ENCODE peak calls at places on chromosome 18, in nine cellular contexts. R is GM23248, Y is HepG2, G is astrocyte, P is fibroblast of lung, U is neural progenitor cell, Q is PC-3, D is GM12878, N is HCT116. T is an unnamed sample.
A peak's percentile ranks its signal among the peaks of the same experiment; 100 is the strongest.

GRCh38 chr18:68440433-68440832 is 274.5 kb downstream of the TMX3 start:
- DNase-seq in G (no peak), Q (no peak), N (no peak), U (no peak), R (peak; percentile 20), D (no peak), P (no peak), Y (no peak), T (no peak)

GRCh38 chr18:4252840-4253239 is 202.3 kb downstream of the DLGAP1 start:
- DNase-seq in P (no peak), G (no peak), Q (no peak), N (no peak), R (no peak), U (no peak), Y (no peak), D (no peak), T (no peak)

GRCh38 chr18:47100214-47100831 is 50.0 kb downstream of the HDHD2 start:
- DNase-seq in Y (peak; percentile 44), D (no peak), G (peak; percentile 41), U (peak; percentile 67), Q (peak; percentile 61), R (peak; percentile 71), P (peak; percentile 52), N (peak; percentile 39), T (peak; percentile 56)

GRCh38 chr18:51654441-51655326 is 457.2 kb upstream of the MEX3C start:
- DNase-seq in U (peak; percentile 77), D (no peak), P (no peak), Q (no peak), R (no peak), G (no peak), Y (no peak), N (no peak), T (no peak)

GRCh38 chr18:45806226-45806625 is 19.2 kb upstream of the SIGLEC15 start:
- DNase-seq in Y (no peak), N (no peak), P (peak; percentile 46), G (peak; percentile 85), U (no peak), D (no peak), Q (no peak), R (peak; percentile 59), T (peak; percentile 47)

GRCh38 chr18:7084080-7084765 is 33.4 kb downstream of the LAMA1 start:
- DNase-seq in Y (no peak), R (peak; percentile 74), P (peak; percentile 42), D (peak; percentile 19), Q (no peak), G (peak; percentile 64), N (no peak), U (no peak), T (peak; percentile 6)

GRCh38 chr18:76530846-76531245 is 35.8 kb upstream of the ZNF516 start:
- DNase-seq in Y (no peak), U (no peak), R (no peak), N (no peak), P (no peak), G (no peak), D (no peak), Q (no peak), T (no peak)

GRCh38 chr18:36187138-36187825 is at the start of gene MOCOS:
- DNase-seq in U (peak; percentile 89), Q (peak; percentile 55), P (peak; percentile 53), R (peak; percentile 87), G (no peak), N (peak; percentile 29), Y (peak; percentile 68), D (no peak), T (peak; percentile 39)

GRCh38 chr18:33495278-33495677 is 54.8 kb upstream of the CCDC178 start:
- DNase-seq in R (peak; percentile 5), D (peak; percentile 2), Q (peak; percentile 31), P (peak; percentile 81), G (peak; percentile 49), Y (peak; percentile 24), U (peak; percentile 70), N (no peak), T (peak; percentile 10)

GRCh38 chr18:39806519-39806918 is 2148.5 kb upstream of the PIK3C3 start:
- DNase-seq in R (peak; percentile 33), Q (peak; percentile 15), N (no peak), G (peak; percentile 22), D (no peak), Y (peak; percentile 28), P (peak; percentile 41), U (no peak), T (no peak)

GRCh38 chr18:48940854-48941531 is 9.8 kb downstream of the SMAD7 start:
- DNase-seq in U (no peak), D (peak; percentile 62), R (no peak), Y (no peak), P (peak; percentile 39), Q (no peak), G (no peak), N (no peak), T (peak; percentile 58)

GRCh38 chr18:42242758-42243157 is 287.7 kb downstream of the PIK3C3 start:
- DNase-seq in Y (peak; percentile 60), G (no peak), U (no peak), P (no peak), N (no peak), R (no peak), Q (no peak), D (no peak), T (no peak)

GRCh38 chr18:73739098-73739497 is 408.5 kb downstream of the FBXO15 start:
- DNase-seq in P (no peak), Y (no peak), U (no peak), Q (peak; percentile 16), R (no peak), N (no peak), D (no peak), G (peak; percentile 78), T (no peak)

GRCh38 chr18:9708057-9708881 is at the start of gene RAB31:
- DNase-seq in U (peak; percentile 74), Y (no peak), N (no peak), D (no peak), Q (peak; percentile 20), R (peak; percentile 94), G (peak; percentile 60), P (peak; percentile 69), T (peak; percentile 67)

GRCh38 chr18:12290086-12290485 is 18.0 kb upstream of the TUBB6 start:
- DNase-seq in R (no peak), D (no peak), Q (no peak), G (no peak), U (no peak), Y (no peak), N (no peak), P (no peak), T (no peak)

GRCh38 chr18:12287131-12287681 is 20.8 kb upstream of the TUBB6 start:
- DNase-seq in N (no peak), R (no peak), G (no peak), Y (no peak), P (no peak), D (no peak), U (peak; percentile 55), Q (no peak), T (no peak)

GRCh38 chr18:12291161-12291560 is 16.9 kb upstream of the TUBB6 start:
- DNase-seq in G (no peak), N (no peak), Y (no peak), P (no peak), Q (no peak), R (no peak), D (no peak), U (no peak), T (no peak)

GRCh38 chr18:12287684-12288405 is 20.2 kb upstream of the TUBB6 start:
- DNase-seq in G (peak; percentile 97), Q (peak; percentile 85), D (no peak), Y (peak; percentile 23), N (peak; percentile 54), R (peak; percentile 96), P (peak; percentile 86), U (peak; percentile 63), T (peak; percentile 23)

DNA sequence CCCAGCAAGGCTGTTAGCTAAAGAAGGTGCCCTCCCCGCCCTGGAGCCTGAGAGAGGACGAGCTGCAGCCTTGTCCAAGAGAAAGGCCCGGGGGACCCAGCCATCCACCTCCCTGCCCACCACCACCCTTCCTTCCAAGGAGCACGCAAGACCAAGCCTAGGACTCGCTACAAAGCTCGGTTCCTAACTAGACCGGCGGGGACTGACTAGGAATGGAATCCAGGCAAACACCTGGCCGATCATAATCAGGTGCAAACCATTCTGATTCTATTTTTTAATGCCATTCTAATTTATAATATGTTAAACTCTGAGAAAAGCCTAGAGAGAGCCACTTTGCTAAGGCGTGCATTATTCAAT is 19.7 kb upstream of the TUBB6 start:
- DNase-seq in P (no peak), U (no peak), G (no peak), R (no peak), Q (no peak), D (no peak), Y (no peak), N (no peak), T (no peak)
- TF ChIP-seq EZH2 in P (no peak), U (no peak), G (no peak), R (no peak), Q (no peak), D (no peak), Y (no peak), N (no peak), T (no peak)

GRCh38 chr18:22203035-22203434 is 33.6 kb downstream of the GATA6 start:
- DNase-seq in G (no peak), N (no peak), D (no peak), Y (no peak), U (no peak), Q (no peak), P (no peak), R (no peak), T (no peak)
- H3K27ac ChIP-seq in G (no peak overlapping the region), N (no peak overlapping the region), D (no peak overlapping the region), Y (no peak overlapping the region), U (no peak overlapping the region), Q (no peak overlapping the region), P (no peak overlapping the region), R (no peak overlapping the region), T (no peak overlapping the region)

GRCh38 chr18:22935431-22935830 is 2.3 kb downstream of the RBBP8 start:
- DNase-seq in Y (no peak), R (no peak), U (peak; percentile 38), P (no peak), Q (no peak), G (no peak), D (no peak), N (no peak), T (peak; percentile 72)
- H3K9ac ChIP-seq in Y (no peak overlapping the region), R (no peak overlapping the region), U (no peak overlapping the region), P (no peak overlapping the region), Q (peak overlapping the region; percentile 23), G (no peak overlapping the region), D (no peak overlapping the region), N (no peak overlapping the region), T (no peak overlapping the region)

GRCh38 chr18:25279556-25279955 is 72.4 kb downstream of the ZNF521 start:
- DNase-seq in N (no peak), P (peak; percentile 51), G (peak; percentile 20), Q (peak; percentile 14), D (no peak), R (peak; percentile 21), U (no peak), Y (no peak), T (no peak)

GRCh38 chr18:25278415-25278814 is 73.6 kb downstream of the ZNF521 start:
- DNase-seq in Y (no peak), U (no peak), G (no peak), P (peak; percentile 34), D (no peak), Q (no peak), N (no peak), R (no peak), T (peak; percentile 58)

GRCh38 chr18:25279961-25280360 is 72.0 kb downstream of the ZNF521 start:
- DNase-seq in N (no peak), D (no peak), R (no peak), Q (no peak), G (no peak), U (no peak), P (no peak), Y (no peak), T (no peak)

GRCh38 chr18:25281522-25281921 is 70.4 kb downstream of the ZNF521 start:
- DNase-seq in P (no peak), G (no peak), R (no peak), U (no peak), Y (no peak), D (no peak), Q (no peak), N (no peak), T (no peak)

GRCh38 chr18:25279133-25279532 is 72.8 kb downstream of the ZNF521 start:
- DNase-seq in P (peak; percentile 89), N (no peak), R (peak; percentile 55), D (no peak), G (peak; percentile 23), Y (no peak), Q (peak; percentile 13), U (no peak), T (peak; percentile 51)
- TF ChIP-seq EZH2 in P (no peak), N (no peak), R (no peak), D (no peak), G (no peak), Y (no peak), Q (no peak), U (no peak), T (no peak)

T was measured in endothelial cell of umbilical vein.